ENCODE peak calls at places on chromosomes 5 and 9, in nine cellular contexts. One of them, this sample, is unnamed.

GRCh38 chr9:23651051-23651450 is 175.0 kb downstream of the ELAVL2 start:
- DNase-seq in GOT3: no peak
- DNase-seq in stimulated activated CD8-positive, alpha-beta memory T cell treated with anti-CD3 and anti-CD28 coated beads, Interleukin-15, amount 100 ng/mL, for 4 hours: no peak
- DNase-seq in DMS53: no peak
- DNase-seq in effector memory CD4-positive, alpha-beta T cell: no peak
- DNase-seq in activated T-cell treated with anti-CD3 and anti-CD28 coated beads for 48 hours: no peak
- DNase-seq in EH: no peak
- DNase-seq in amniotic epithelial cell: no peak
- DNase-seq in HT-29: no peak
- DNase-seq in this sample: no peak

GRCh38 chr5:116378007-116378831 is 196.4 kb downstream of the SEMA6A start:
- DNase-seq in DMS53: no peak
- DNase-seq in stimulated activated CD8-positive, alpha-beta memory T cell treated with anti-CD3 and anti-CD28 coated beads, Interleukin-15, amount 100 ng/mL, for 4 hours: no peak
- DNase-seq in effector memory CD4-positive, alpha-beta T cell: no peak
- DNase-seq in GOT3: no peak
- DNase-seq in EH: no peak
- DNase-seq in HT-29: no peak
- DNase-seq in activated T-cell treated with anti-CD3 and anti-CD28 coated beads for 48 hours: no peak
- DNase-seq in amniotic epithelial cell: no peak
- DNase-seq in this sample: no peak

GRCh38 chr5:59786271-59786805 is 107.2 kb downstream of the PDE4D start:
- DNase-seq in effector memory CD4-positive, alpha-beta T cell: no peak
- DNase-seq in GOT3: no peak
- DNase-seq in activated T-cell treated with anti-CD3 and anti-CD28 coated beads for 48 hours: no peak
- DNase-seq in amniotic epithelial cell: peak; percentile 92
- DNase-seq in stimulated activated CD8-positive, alpha-beta memory T cell treated with anti-CD3 and anti-CD28 coated beads, Interleukin-15, amount 100 ng/mL, for 4 hours: no peak
- DNase-seq in EH: peak; percentile 93
- DNase-seq in DMS53: peak; percentile 4
- DNase-seq in HT-29: peak; percentile 59
- DNase-seq in this sample: no peak

GRCh38 chr9:108620767-108621166 is 235.0 kb downstream of the ACTL7B start:
- DNase-seq in activated T-cell treated with anti-CD3 and anti-CD28 coated beads for 48 hours: no peak
- DNase-seq in GOT3: no peak
- DNase-seq in amniotic epithelial cell: no peak
- DNase-seq in DMS53: no peak
- DNase-seq in HT-29: no peak
- DNase-seq in stimulated activated CD8-positive, alpha-beta memory T cell treated with anti-CD3 and anti-CD28 coated beads, Interleukin-15, amount 100 ng/mL, for 4 hours: no peak
- DNase-seq in effector memory CD4-positive, alpha-beta T cell: no peak
- DNase-seq in EH: peak; percentile 89
- DNase-seq in this sample: no peak

GRCh38 chr5:169448826-169449225 is 134.7 kb upstream of the SPDL1 start:
- DNase-seq in HT-29: no peak
- DNase-seq in amniotic epithelial cell: no peak
- DNase-seq in stimulated activated CD8-positive, alpha-beta memory T cell treated with anti-CD3 and anti-CD28 coated beads, Interleukin-15, amount 100 ng/mL, for 4 hours: no peak
- DNase-seq in GOT3: no peak
- DNase-seq in EH: no peak
- DNase-seq in DMS53: no peak
- DNase-seq in effector memory CD4-positive, alpha-beta T cell: no peak
- DNase-seq in activated T-cell treated with anti-CD3 and anti-CD28 coated beads for 48 hours: no peak
- DNase-seq in this sample: no peak

GRCh38 chr5:96569332-96569731 is 92.8 kb upstream of the CAST start:
- DNase-seq in amniotic epithelial cell: no peak
- DNase-seq in effector memory CD4-positive, alpha-beta T cell: no peak
- DNase-seq in HT-29: no peak
- DNase-seq in DMS53: peak; percentile 68
- DNase-seq in EH: no peak
- DNase-seq in activated T-cell treated with anti-CD3 and anti-CD28 coated beads for 48 hours: no peak
- DNase-seq in stimulated activated CD8-positive, alpha-beta memory T cell treated with anti-CD3 and anti-CD28 coated beads, Interleukin-15, amount 100 ng/mL, for 4 hours: no peak
- DNase-seq in GOT3: no peak
- DNase-seq in this sample: no peak

GRCh38 chr5:177113566-177114424 is 19.8 kb upstream of the NSD1 start:
- DNase-seq in amniotic epithelial cell: peak; percentile 64
- DNase-seq in activated T-cell treated with anti-CD3 and anti-CD28 coated beads for 48 hours: peak; percentile 67
- DNase-seq in GOT3: peak; percentile 67
- DNase-seq in HT-29: peak; percentile 90
- DNase-seq in stimulated activated CD8-positive, alpha-beta memory T cell treated with anti-CD3 and anti-CD28 coated beads, Interleukin-15, amount 100 ng/mL, for 4 hours: peak; percentile 61
- DNase-seq in effector memory CD4-positive, alpha-beta T cell: peak; percentile 64
- DNase-seq in EH: peak; percentile 75
- DNase-seq in DMS53: peak; percentile 79
- DNase-seq in this sample: peak; percentile 86

GRCh38 chr9:2787065-2787464 is 56.8 kb downstream of the PUM3 start:
- DNase-seq in HT-29: no peak
- DNase-seq in GOT3: no peak
- DNase-seq in amniotic epithelial cell: peak; percentile 46
- DNase-seq in activated T-cell treated with anti-CD3 and anti-CD28 coated beads for 48 hours: no peak
- DNase-seq in DMS53: no peak
- DNase-seq in effector memory CD4-positive, alpha-beta T cell: no peak
- DNase-seq in stimulated activated CD8-positive, alpha-beta memory T cell treated with anti-CD3 and anti-CD28 coated beads, Interleukin-15, amount 100 ng/mL, for 4 hours: no peak
- DNase-seq in EH: peak; percentile 84
- DNase-seq in this sample: no peak

GRCh38 chr5:121968910-121969607 is 7.3 kb downstream of the SRFBP1 start:
- DNase-seq in amniotic epithelial cell: peak; percentile 100
- DNase-seq in GOT3: peak; percentile 44
- DNase-seq in stimulated activated CD8-positive, alpha-beta memory T cell treated with anti-CD3 and anti-CD28 coated beads, Interleukin-15, amount 100 ng/mL, for 4 hours: no peak
- DNase-seq in EH: peak; percentile 99
- DNase-seq in HT-29: peak; percentile 58
- DNase-seq in DMS53: peak; percentile 14
- DNase-seq in activated T-cell treated with anti-CD3 and anti-CD28 coated beads for 48 hours: no peak
- DNase-seq in effector memory CD4-positive, alpha-beta T cell: no peak
- DNase-seq in this sample: peak; percentile 62

GRCh38 chr9:15306068-15306756 is 804 bp downstream of the TTC39B start:
- DNase-seq in activated T-cell treated with anti-CD3 and anti-CD28 coated beads for 48 hours: no peak
- DNase-seq in amniotic epithelial cell: peak; percentile 58
- DNase-seq in EH: peak; percentile 51
- DNase-seq in effector memory CD4-positive, alpha-beta T cell: no peak
- DNase-seq in HT-29: peak; percentile 78
- DNase-seq in GOT3: no peak
- DNase-seq in stimulated activated CD8-positive, alpha-beta memory T cell treated with anti-CD3 and anti-CD28 coated beads, Interleukin-15, amount 100 ng/mL, for 4 hours: no peak
- DNase-seq in DMS53: peak; percentile 81
- DNase-seq in this sample: peak; percentile 86

GRCh38 chr9:32426278-32426939 is 42.0 kb downstream of the ACO1 start:
- DNase-seq in HT-29: no peak
- DNase-seq in EH: peak; percentile 78
- DNase-seq in amniotic epithelial cell: peak; percentile 99
- DNase-seq in stimulated activated CD8-positive, alpha-beta memory T cell treated with anti-CD3 and anti-CD28 coated beads, Interleukin-15, amount 100 ng/mL, for 4 hours: no peak
- DNase-seq in DMS53: no peak
- DNase-seq in effector memory CD4-positive, alpha-beta T cell: no peak
- DNase-seq in activated T-cell treated with anti-CD3 and anti-CD28 coated beads for 48 hours: no peak
- DNase-seq in GOT3: no peak
- DNase-seq in this sample: no peak

GRCh38 chr9:135814421-135814820 is 92.9 kb downstream of the CAMSAP1 start:
- DNase-seq in effector memory CD4-positive, alpha-beta T cell: no peak
- DNase-seq in amniotic epithelial cell: no peak
- DNase-seq in stimulated activated CD8-positive, alpha-beta memory T cell treated with anti-CD3 and anti-CD28 coated beads, Interleukin-15, amount 100 ng/mL, for 4 hours: no peak
- DNase-seq in HT-29: no peak
- DNase-seq in activated T-cell treated with anti-CD3 and anti-CD28 coated beads for 48 hours: no peak
- DNase-seq in EH: no peak
- DNase-seq in DMS53: no peak
- DNase-seq in GOT3: no peak
- DNase-seq in this sample: no peak

GRCh38 chr5:82924241-82924989 is 152.8 kb downstream of the TMEM167A start:
- DNase-seq in HT-29: no peak
- DNase-seq in EH: no peak
- DNase-seq in stimulated activated CD8-positive, alpha-beta memory T cell treated with anti-CD3 and anti-CD28 coated beads, Interleukin-15, amount 100 ng/mL, for 4 hours: no peak
- DNase-seq in amniotic epithelial cell: peak; percentile 11
- DNase-seq in DMS53: no peak
- DNase-seq in effector memory CD4-positive, alpha-beta T cell: no peak
- DNase-seq in GOT3: no peak
- DNase-seq in activated T-cell treated with anti-CD3 and anti-CD28 coated beads for 48 hours: no peak
- DNase-seq in this sample: no peak

GRCh38 chr9:94912700-94913249 is 186.3 kb downstream of the AOPEP start:
- DNase-seq in DMS53: peak; percentile 16
- DNase-seq in stimulated activated CD8-positive, alpha-beta memory T cell treated with anti-CD3 and anti-CD28 coated beads, Interleukin-15, amount 100 ng/mL, for 4 hours: no peak
- DNase-seq in HT-29: peak; percentile 77
- DNase-seq in EH: peak; percentile 92
- DNase-seq in effector memory CD4-positive, alpha-beta T cell: no peak
- DNase-seq in GOT3: no peak
- DNase-seq in activated T-cell treated with anti-CD3 and anti-CD28 coated beads for 48 hours: no peak
- DNase-seq in amniotic epithelial cell: peak; percentile 76
- DNase-seq in this sample: peak; percentile 61

GRCh38 chr5:140926211-140926902 is at the start of gene PCDHAC1:
- DNase-seq in activated T-cell treated with anti-CD3 and anti-CD28 coated beads for 48 hours: peak; percentile 26
- DNase-seq in GOT3: peak; percentile 65
- DNase-seq in stimulated activated CD8-positive, alpha-beta memory T cell treated with anti-CD3 and anti-CD28 coated beads, Interleukin-15, amount 100 ng/mL, for 4 hours: no peak
- DNase-seq in amniotic epithelial cell: peak; percentile 10
- DNase-seq in effector memory CD4-positive, alpha-beta T cell: peak; percentile 5
- DNase-seq in EH: peak; percentile 20
- DNase-seq in DMS53: peak; percentile 96
- DNase-seq in HT-29: no peak
- DNase-seq in this sample: peak; percentile 78

GRCh38 chr5:120464627-120465280 is 654 bp downstream of the PRR16 start:
- DNase-seq in HT-29: no peak
- DNase-seq in effector memory CD4-positive, alpha-beta T cell: no peak
- DNase-seq in activated T-cell treated with anti-CD3 and anti-CD28 coated beads for 48 hours: no peak
- DNase-seq in DMS53: peak; percentile 50
- DNase-seq in GOT3: no peak
- DNase-seq in stimulated activated CD8-positive, alpha-beta memory T cell treated with anti-CD3 and anti-CD28 coated beads, Interleukin-15, amount 100 ng/mL, for 4 hours: no peak
- DNase-seq in amniotic epithelial cell: peak; percentile 53
- DNase-seq in EH: peak; percentile 81
- DNase-seq in this sample: no peak

GRCh38 chr9:91949293-91949945 is 609 bp downstream of the ROR2 start:
- DNase-seq in HT-29: no peak
- DNase-seq in effector memory CD4-positive, alpha-beta T cell: no peak
- DNase-seq in DMS53: peak; percentile 65
- DNase-seq in stimulated activated CD8-positive, alpha-beta memory T cell treated with anti-CD3 and anti-CD28 coated beads, Interleukin-15, amount 100 ng/mL, for 4 hours: no peak
- DNase-seq in EH: peak; percentile 6
- DNase-seq in activated T-cell treated with anti-CD3 and anti-CD28 coated beads for 48 hours: no peak
- DNase-seq in amniotic epithelial cell: no peak
- DNase-seq in GOT3: no peak
- DNase-seq in this sample: no peak

GRCh38 chr5:122581629-122582028 is 193.3 kb upstream of the SNX2 start:
- DNase-seq in stimulated activated CD8-positive, alpha-beta memory T cell treated with anti-CD3 and anti-CD28 coated beads, Interleukin-15, amount 100 ng/mL, for 4 hours: no peak
- DNase-seq in EH: no peak
- DNase-seq in amniotic epithelial cell: peak; percentile 68
- DNase-seq in activated T-cell treated with anti-CD3 and anti-CD28 coated beads for 48 hours: no peak
- DNase-seq in GOT3: no peak
- DNase-seq in DMS53: no peak
- DNase-seq in effector memory CD4-positive, alpha-beta T cell: no peak
- DNase-seq in HT-29: peak; percentile 9
- DNase-seq in this sample: no peak

GRCh38 chr5:137570070-137570469 is 70.9 kb upstream of the SPOCK1 start:
- DNase-seq in DMS53: no peak
- DNase-seq in effector memory CD4-positive, alpha-beta T cell: no peak
- DNase-seq in EH: peak; percentile 13
- DNase-seq in activated T-cell treated with anti-CD3 and anti-CD28 coated beads for 48 hours: no peak
- DNase-seq in GOT3: no peak
- DNase-seq in HT-29: no peak
- DNase-seq in stimulated activated CD8-positive, alpha-beta memory T cell treated with anti-CD3 and anti-CD28 coated beads, Interleukin-15, amount 100 ng/mL, for 4 hours: no peak
- DNase-seq in amniotic epithelial cell: no peak
- DNase-seq in this sample: no peak

GRCh38 chr5:73770601-73771025 is 144.6 kb downstream of the ARHGEF28 start:
- DNase-seq in effector memory CD4-positive, alpha-beta T cell: no peak
- DNase-seq in HT-29: no peak
- DNase-seq in stimulated activated CD8-positive, alpha-beta memory T cell treated with anti-CD3 and anti-CD28 coated beads, Interleukin-15, amount 100 ng/mL, for 4 hours: no peak
- DNase-seq in amniotic epithelial cell: no peak
- DNase-seq in activated T-cell treated with anti-CD3 and anti-CD28 coated beads for 48 hours: no peak
- DNase-seq in GOT3: no peak
- DNase-seq in DMS53: no peak
- DNase-seq in EH: no peak
- DNase-seq in this sample: no peak